ENCODE peak calls at places on chromosome 7, in four cellular contexts. O is HepG2, S is H1, M is GM12878. K is an unnamed sample.

GRCh38 chr7:158803226-158803944 is 25.9 kb downstream of the ESYT2 start:
- DNase-seq in O (no peak), S (no peak), M (no peak), K (no peak)

GRCh38 chr7:98760201-98760651 is 109.6 kb downstream of the TMEM130 start:
- DNase-seq in O (no peak), S (no peak), M (no peak), K (no peak)

GRCh38 chr7:81330108-81330507 is 411.3 kb upstream of the SEMA3C start:
- DNase-seq in O (no peak), S (no peak), M (no peak), K (no peak)

GRCh38 chr7:39810710-39811109 is 139.3 kb upstream of the CDK13 start:
- DNase-seq in O (no peak), S (no peak), M (no peak), K (no peak)

GRCh38 chr7:133571066-133571465 is 318.2 kb downstream of the EXOC4 start:
- DNase-seq in O (peak; percentile 10), S (no peak), M (no peak), K (no peak)

GRCh38 chr7:104536956-104537355 is 208.6 kb downstream of the LHFPL3 start:
- DNase-seq in O (no peak), S (no peak), M (no peak), K (no peak)

GRCh38 chr7:47669178-47669878 is 87.4 kb upstream of the TNS3 start:
- DNase-seq in O (peak; percentile 37), S (no peak), M (peak; percentile 90), K (no peak)

GRCh38 chr7:43037531-43037930 is 74.9 kb upstream of the HECW1 start:
- DNase-seq in O (no peak), S (no peak), M (no peak), K (no peak)

GRCh38 chr7:50416509-50417299 is 33.4 kb downstream of the FIGNL1 start:
- DNase-seq in O (no peak), S (no peak), M (peak; percentile 67), K (no peak)

GRCh38 chr7:35353481-35353880 is 99.6 kb upstream of the TBX20 start:
- DNase-seq in O (no peak), S (no peak), M (no peak), K (no peak)

GRCh38 chr7:101814081-101814995 is 3.1 kb upstream of the CUX1 start:
- DNase-seq in O (peak; percentile 36), S (peak; percentile 78), M (no peak), K (no peak)

GRCh38 chr7:29488977-29489376 is 74.7 kb upstream of the PRR15 start:
- DNase-seq in O (peak; percentile 81), S (no peak), M (no peak), K (no peak)
- H3K4me3 ChIP-seq in O (no peak overlapping the region), S (no peak overlapping the region), M (no peak overlapping the region), K (no peak overlapping the region)

GRCh38 chr7:142481548-142481947 is 223.7 kb upstream of the PRSS58 start:
- DNase-seq in O (no peak), S (no peak), M (no peak), K (no peak)
- TF ChIP-seq SUZ12 in O (no peak), S (no peak), M (no peak), K (no peak)

DNA sequence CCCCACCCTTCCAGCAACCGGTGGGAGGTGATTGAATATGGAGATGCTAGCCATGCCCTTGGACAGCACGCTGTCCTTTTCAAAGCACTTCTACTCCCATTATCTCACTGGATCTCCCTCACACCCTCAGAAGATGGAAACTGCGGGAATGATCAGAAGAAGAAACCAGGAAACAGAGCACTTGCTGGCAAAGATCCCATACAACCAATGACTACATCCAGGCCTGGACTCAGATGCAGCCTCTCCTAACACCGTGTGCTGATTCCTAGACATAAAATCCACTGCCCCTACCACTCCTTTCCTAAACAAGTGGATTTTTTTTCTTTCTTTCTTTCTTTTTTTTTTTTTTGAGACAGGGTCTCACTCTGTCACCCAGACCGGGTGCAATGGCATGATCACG is 1189.4 kb downstream of the TYW1 start:
- DNase-seq in O (no peak), S (no peak), M (no peak), K (no peak)
- H3K4me1 ChIP-seq in O (no peaks in the 10 kb centered on the region), S (peaks cover 6% of the 10 kb centered on the region), M (no peaks in the 10 kb centered on the region), K (no peaks in the 10 kb centered on the region)

DNA sequence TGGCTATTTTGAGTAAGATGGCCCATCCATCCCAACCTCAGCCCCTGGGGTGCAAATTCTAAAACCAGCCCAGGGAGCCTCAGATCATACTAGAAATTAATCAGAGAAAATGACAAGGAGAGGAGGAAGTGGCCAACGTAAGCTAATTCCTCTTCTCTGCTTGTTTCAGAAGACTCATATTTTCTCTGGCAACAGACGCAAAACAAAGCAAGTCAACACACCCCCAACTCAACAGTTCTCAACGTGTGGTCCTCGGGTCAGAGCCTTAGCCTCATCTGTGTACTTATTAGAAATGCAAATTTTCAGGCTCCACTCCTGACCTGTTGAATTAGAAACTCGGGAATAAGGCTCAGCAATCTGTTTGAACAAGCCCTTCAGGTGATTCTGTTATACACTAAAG is 413.9 kb upstream of the AUTS2 start:
- DNase-seq in O (no peak), S (no peak), M (no peak), K (no peak)
- H3K4me3 ChIP-seq in O (no peak overlapping the region), S (no peak overlapping the region), M (no peak overlapping the region), K (no peak overlapping the region)

GRCh38 chr7:128737867-128738390 is 1.2 kb upstream of the CALU start:
- DNase-seq in O (peak; percentile 7), S (no peak), M (no peak), K (no peak)
- TF ChIP-seq SUZ12 in O (no peak), S (no peak), M (no peak), K (no peak)

GRCh38 chr7:137933270-137934017 is 68.4 kb downstream of the CREB3L2 start:
- DNase-seq in O (no peak), S (no peak), M (no peak), K (no peak)
- H3K4me1 ChIP-seq in O (peaks cover 86% of the 10 kb centered on the region), S (no peaks in the 10 kb centered on the region), M (peaks cover 35% of the 10 kb centered on the region), K (peaks cover 7% of the 10 kb centered on the region)

GRCh38 chr7:130907439-130907838 is 173.4 kb upstream of the KLF14 start:
- DNase-seq in O (no peak), S (no peak), M (no peak), K (no peak)
- H3K4me3 ChIP-seq in O (no peak overlapping the region), S (no peak overlapping the region), M (no peak overlapping the region), K (no peak overlapping the region)

GRCh38 chr7:33904680-33905388 is 505 bp upstream of the BMPER start:
- DNase-seq in O (peak; percentile 3), S (peak; percentile 72), M (no peak), K (peak; percentile 61)
- TF ChIP-seq SUZ12 in O (no peak), S (peak; percentile 48), M (no peak), K (no peak)

GRCh38 chr7:55550838-55551537 is 21.3 kb downstream of the VOPP1 start:
- DNase-seq in O (peak; percentile 49), S (no peak), M (no peak), K (no peak)
- H3K4me1 ChIP-seq in O (peaks cover 39% of the 10 kb centered on the region), S (peaks cover 10% of the 10 kb centered on the region), M (peaks cover 97% of the 10 kb centered on the region), K (peaks cover 23% of the 10 kb centered on the region)

DNA sequence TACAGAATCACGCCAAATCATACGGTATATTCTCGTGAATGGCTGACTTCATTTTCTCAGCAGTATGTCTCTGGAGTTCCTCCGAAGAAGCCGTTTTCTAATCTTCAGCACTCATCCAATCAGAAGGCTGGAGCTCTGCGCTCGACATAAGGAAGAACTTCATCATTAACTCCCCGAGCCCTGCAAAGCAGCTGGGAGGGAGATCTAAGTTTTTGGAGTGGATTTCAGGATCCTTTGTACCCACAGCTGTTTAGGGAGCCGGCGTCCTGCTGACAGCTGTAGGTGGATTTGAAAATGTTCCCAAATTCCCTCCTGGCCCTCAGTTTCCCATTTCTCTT is 40.7 kb upstream of the SDK1 start:
- DNase-seq in O (no peak), S (no peak), M (no peak), K (no peak)
- H3K4me3 ChIP-seq in O (peak overlapping the region; percentile 26), S (no peak overlapping the region), M (no peak overlapping the region), K (no peak overlapping the region)